ENCODE peak calls at places on chromosomes 11 and 22, in seven cellular contexts. E is iPS-NIHi11, L is HCEC 1CT, G is foreskin fibroblast, X is NCI-H1417 treated with DMSO at 0.1 percent for 48 hours, W is bronchial epithelial cell, S is nephron progenitor cell. M is an unnamed sample.

GRCh38 chr11:112967082-112967481 is 5.9 kb downstream of the NCAM1 start:
- DNase-seq in W (peak), L (no peak), E (no peak), S (no peak), G (no peak), X (no peak), M (peak)

GRCh38 chr11:9784602-9785315 is 120.9 kb downstream of the SWAP70 start:
- DNase-seq in G (no peak), S (no peak), W (no peak), L (no peak), X (no peak), E (no peak), M (no peak)

GRCh38 chr11:134498326-134499139 is 86.5 kb upstream of the B3GAT1 start:
- DNase-seq in E (no peak), G (no peak), L (no peak), S (no peak), X (no peak), W (no peak), M (no peak)

GRCh38 chr11:128093689-128094088 is 493.7 kb downstream of the ETS1 start:
- DNase-seq in G (no peak), X (no peak), E (no peak), S (no peak), L (no peak), W (no peak), M (no peak)

GRCh38 chr11:44633641-44634040 is 68.2 kb downstream of the CD82 start:
- DNase-seq in W (no peak), S (no peak), E (no peak), G (no peak), X (no peak), L (no peak), M (peak)

GRCh38 chr22:43828711-43829447 is 16.8 kb upstream of the EFCAB6 start:
- DNase-seq in X (no peak), W (no peak), E (peak), G (peak), S (no peak), L (peak), M (peak)

GRCh38 chr11:5317301-5317700 is 6.8 kb downstream of the OR51B2 start:
- DNase-seq in S (no peak), L (no peak), X (no peak), W (peak), G (no peak), E (no peak), M (no peak)

GRCh38 chr11:96054870-96055705 is 131.2 kb upstream of the MTMR2 start:
- DNase-seq in G (peak), X (peak), L (peak), S (no peak), E (peak), W (peak), M (peak)

GRCh38 chr22:27642104-27642800 is 159.3 kb downstream of the MN1 start:
- DNase-seq in S (peak), X (no peak), E (peak), L (no peak), G (no peak), W (no peak), M (peak)

GRCh38 chr11:75240381-75241035 is at the start of gene TPBGL:
- DNase-seq in E (peak), W (no peak), L (no peak), G (no peak), S (peak), X (no peak), M (peak)

GRCh38 chr11:47886096-47886495 is 37.9 kb upstream of the NUP160 start:
- DNase-seq in G (peak), X (no peak), E (no peak), S (no peak), W (peak), L (peak), M (no peak)

GRCh38 chr11:39374963-39375698 is 2084.3 kb downstream of the LRRC4C start:
- DNase-seq in G (no peak), E (peak), X (no peak), S (peak), L (no peak), W (peak), M (peak)

GRCh38 chr11:38460901-38461300 is 1862.9 kb upstream of the RAG2 start:
- DNase-seq in S (peak), G (peak), E (peak), W (peak), X (no peak), L (no peak), M (peak)

GRCh38 chr11:59207988-59208432 is 4.7 kb downstream of the MPEG1 start:
- DNase-seq in L (peak), X (no peak), W (peak), S (peak), G (peak), E (peak), M (peak)

GRCh38 chr22:45271667-45272188 is 13.0 kb upstream of the UPK3A start:
- DNase-seq in X (no peak), E (no peak), W (no peak), G (no peak), L (no peak), S (no peak), M (peak)

GRCh38 chr22:46201059-46201757 is 48.9 kb downstream of the CDPF1 start:
- DNase-seq in L (no peak), S (no peak), X (no peak), E (peak), G (no peak), W (no peak), M (peak)

GRCh38 chr11:123298488-123299447 is 103.7 kb upstream of the CLMP start:
- DNase-seq in X (no peak), S (peak), L (no peak), E (no peak), G (no peak), W (no peak), M (no peak)

GRCh38 chr11:103091024-103091423 is 936 bp downstream of the DCUN1D5 start:
- DNase-seq in E (no peak), X (peak), G (no peak), S (no peak), L (peak), W (peak), M (peak)

GRCh38 chr22:44411226-44412135 is 86.6 kb downstream of the RTL6 start:
- DNase-seq in X (no peak), L (no peak), W (peak), G (no peak), E (no peak), S (no peak), M (peak)

GRCh38 chr22:19488884-19489843 is 9.4 kb downstream of the CDC45 start:
- DNase-seq in X (no peak), E (no peak), S (no peak), L (peak), W (no peak), G (no peak), M (peak)

GRCh38 chr11:72697814-72698213 is 23.6 kb upstream of the PDE2A start:
- DNase-seq in L (no peak), S (no peak), G (no peak), W (no peak), E (no peak), X (no peak), M (no peak)

GRCh38 chr22:42743501-42743991 is 22.9 kb upstream of the A4GALT start:
- DNase-seq in E (peak), X (no peak), G (peak), S (no peak), L (peak), W (no peak), M (peak)

GRCh38 chr11:45674481-45675190 is 9.2 kb upstream of the CHST1 start:
- DNase-seq in E (no peak), G (no peak), L (no peak), X (no peak), S (no peak), W (no peak), M (no peak)

GRCh38 chr11:79312591-79313267 is 128.1 kb downstream of the TENM4 start:
- DNase-seq in W (no peak), S (no peak), G (no peak), E (no peak), L (no peak), X (no peak), M (no peak)

GRCh38 chr11:115134886-115135285 is 369.3 kb downstream of the CADM1 start:
- DNase-seq in X (no peak), E (no peak), L (no peak), G (no peak), W (no peak), S (no peak), M (peak)

GRCh38 chr11:107468596-107468995 is 11.0 kb upstream of the CWF19L2 start:
- DNase-seq in X (no peak), E (no peak), G (peak), W (peak), L (peak), S (no peak), M (no peak)

GRCh38 chr11:130150790-130151189 is 8.8 kb upstream of the ST14 start:
- DNase-seq in E (no peak), W (no peak), L (no peak), X (no peak), S (no peak), G (no peak), M (no peak)

GRCh38 chr22:36194971-36195370 is 6.6 kb downstream of the APOL4 start:
- DNase-seq in W (peak), E (peak), L (peak), S (peak), G (peak), X (no peak), M (peak)

GRCh38 chr11:35304393-35304790 is 115.0 kb downstream of the SLC1A2 start:
- DNase-seq in S (no peak), G (peak), W (peak), L (peak), E (no peak), X (no peak), M (no peak)